ENCODE peak calls at places on chromosomes 13 and 19, in ten cellular contexts. One of them, this sample, is unnamed. For H3K9me3, the result is how much of the 10 kb centered on the place peaks cover.

GRCh38 chr19:42179501-42179817 is 38.0 kb downstream of the DEDD2 start:
- DNase-seq in BE2C: no peak
- DNase-seq in mesenchymal stem cell: no peak
- DNase-seq in heart right ventricle: no peak
- DNase-seq in HAP-1: no peak
- DNase-seq in IMR-90: no peak
- DNase-seq in vagina: no peak
- DNase-seq in RWPE2: no peak
- DNase-seq in CD4-positive, alpha-beta T cell: no peak
- DNase-seq in MM.1S: no peak
- DNase-seq in this sample: no peak

GRCh38 chr19:19006213-19006612 is 27.1 kb downstream of the SUGP2 start:
- DNase-seq in IMR-90: peak
- DNase-seq in vagina: no peak
- DNase-seq in RWPE2: no peak
- DNase-seq in HAP-1: no peak
- DNase-seq in mesenchymal stem cell: no peak
- DNase-seq in heart right ventricle: no peak
- DNase-seq in MM.1S: no peak
- DNase-seq in CD4-positive, alpha-beta T cell: no peak
- DNase-seq in BE2C: no peak
- DNase-seq in this sample: peak

GRCh38 chr13:87986639-87987250 is 315.6 kb downstream of the SLITRK5 start:
- DNase-seq in HAP-1: no peak
- DNase-seq in mesenchymal stem cell: no peak
- DNase-seq in BE2C: no peak
- DNase-seq in RWPE2: no peak
- DNase-seq in IMR-90: no peak
- DNase-seq in MM.1S: no peak
- DNase-seq in heart right ventricle: no peak
- DNase-seq in vagina: no peak
- DNase-seq in CD4-positive, alpha-beta T cell: no peak
- DNase-seq in this sample: no peak

GRCh38 chr19:58476498-58477015 is 405 bp downstream of the ZNF446 start:
- DNase-seq in IMR-90: no peak
- DNase-seq in mesenchymal stem cell: peak
- DNase-seq in vagina: peak
- DNase-seq in heart right ventricle: peak
- DNase-seq in MM.1S: no peak
- DNase-seq in HAP-1: no peak
- DNase-seq in BE2C: peak
- DNase-seq in CD4-positive, alpha-beta T cell: no peak
- DNase-seq in RWPE2: no peak
- DNase-seq in this sample: no peak

GRCh38 chr19:20182232-20182785 is 15.3 kb downstream of the ZNF486 start:
- DNase-seq in mesenchymal stem cell: no peak
- DNase-seq in MM.1S: no peak
- DNase-seq in IMR-90: no peak
- DNase-seq in heart right ventricle: no peak
- DNase-seq in HAP-1: no peak
- DNase-seq in vagina: no peak
- DNase-seq in BE2C: no peak
- DNase-seq in CD4-positive, alpha-beta T cell: no peak
- DNase-seq in RWPE2: no peak
- DNase-seq in this sample: no peak

GRCh38 chr13:44848956-44849748 is 140.1 kb downstream of the NUFIP1 start:
- DNase-seq in RWPE2: no peak
- DNase-seq in mesenchymal stem cell: no peak
- DNase-seq in IMR-90: no peak
- DNase-seq in HAP-1: no peak
- DNase-seq in heart right ventricle: no peak
- DNase-seq in vagina: no peak
- DNase-seq in BE2C: no peak
- DNase-seq in CD4-positive, alpha-beta T cell: no peak
- DNase-seq in MM.1S: no peak
- DNase-seq in this sample: peak

GRCh38 chr13:100513987-100514670 is 74.5 kb downstream of the GGACT start:
- DNase-seq in BE2C: no peak
- DNase-seq in HAP-1: no peak
- DNase-seq in RWPE2: no peak
- DNase-seq in MM.1S: no peak
- DNase-seq in vagina: no peak
- DNase-seq in mesenchymal stem cell: peak
- DNase-seq in IMR-90: no peak
- DNase-seq in CD4-positive, alpha-beta T cell: no peak
- DNase-seq in heart right ventricle: no peak
- DNase-seq in this sample: peak

GRCh38 chr13:54415753-54416366 is 1387.2 kb downstream of the OLFM4 start:
- DNase-seq in mesenchymal stem cell: no peak
- DNase-seq in MM.1S: no peak
- DNase-seq in RWPE2: no peak
- DNase-seq in HAP-1: no peak
- DNase-seq in vagina: no peak
- DNase-seq in IMR-90: no peak
- DNase-seq in CD4-positive, alpha-beta T cell: no peak
- DNase-seq in BE2C: no peak
- DNase-seq in heart right ventricle: no peak
- DNase-seq in this sample: no peak

GRCh38 chr13:50457430-50458393 is 385.8 kb downstream of the DLEU7 start:
- DNase-seq in BE2C: no peak
- DNase-seq in heart right ventricle: no peak
- DNase-seq in vagina: no peak
- DNase-seq in IMR-90: no peak
- DNase-seq in mesenchymal stem cell: no peak
- DNase-seq in RWPE2: no peak
- DNase-seq in CD4-positive, alpha-beta T cell: no peak
- DNase-seq in HAP-1: no peak
- DNase-seq in MM.1S: no peak
- DNase-seq in this sample: no peak

GRCh38 chr13:100442095-100442832 is 146.3 kb downstream of the GGACT start:
- DNase-seq in CD4-positive, alpha-beta T cell: no peak
- DNase-seq in vagina: no peak
- DNase-seq in BE2C: no peak
- DNase-seq in mesenchymal stem cell: no peak
- DNase-seq in RWPE2: no peak
- DNase-seq in MM.1S: no peak
- DNase-seq in heart right ventricle: no peak
- DNase-seq in HAP-1: no peak
- DNase-seq in IMR-90: no peak
- DNase-seq in this sample: no peak

GRCh38 chr13:29884671-29885424 is 34.4 kb upstream of the UBL3 start:
- DNase-seq in mesenchymal stem cell: no peak
- DNase-seq in CD4-positive, alpha-beta T cell: no peak
- DNase-seq in RWPE2: no peak
- DNase-seq in BE2C: no peak
- DNase-seq in IMR-90: peak
- DNase-seq in vagina: no peak
- DNase-seq in MM.1S: no peak
- DNase-seq in HAP-1: no peak
- DNase-seq in heart right ventricle: no peak
- DNase-seq in this sample: no peak

GRCh38 chr13:26656919-26657318 is 99.4 kb downstream of the WASF3 start:
- DNase-seq in RWPE2: no peak
- DNase-seq in BE2C: no peak
- DNase-seq in MM.1S: no peak
- DNase-seq in mesenchymal stem cell: peak
- DNase-seq in CD4-positive, alpha-beta T cell: no peak
- DNase-seq in vagina: no peak
- DNase-seq in IMR-90: peak
- DNase-seq in HAP-1: no peak
- DNase-seq in heart right ventricle: no peak
- DNase-seq in this sample: peak

GRCh38 chr19:46812898-46813569 is 24.6 kb upstream of the SLC1A5 start:
- DNase-seq in CD4-positive, alpha-beta T cell: no peak
- DNase-seq in HAP-1: no peak
- DNase-seq in RWPE2: no peak
- DNase-seq in IMR-90: no peak
- DNase-seq in BE2C: peak
- DNase-seq in vagina: no peak
- DNase-seq in MM.1S: no peak
- DNase-seq in heart right ventricle: no peak
- DNase-seq in mesenchymal stem cell: no peak
- DNase-seq in this sample: no peak

GRCh38 chr13:38166121-38166520 is 183.5 kb upstream of the UFM1 start:
- DNase-seq in RWPE2: no peak
- DNase-seq in BE2C: no peak
- DNase-seq in CD4-positive, alpha-beta T cell: no peak
- DNase-seq in mesenchymal stem cell: peak
- DNase-seq in vagina: no peak
- DNase-seq in heart right ventricle: no peak
- DNase-seq in MM.1S: no peak
- DNase-seq in IMR-90: no peak
- DNase-seq in HAP-1: no peak
- DNase-seq in this sample: peak

GRCh38 chr19:55116232-55117062 is 990 bp downstream of the PPP1R12C start:
- DNase-seq in BE2C: peak
- DNase-seq in RWPE2: no peak
- DNase-seq in mesenchymal stem cell: peak
- DNase-seq in MM.1S: peak
- DNase-seq in HAP-1: peak
- DNase-seq in heart right ventricle: peak
- DNase-seq in IMR-90: peak
- DNase-seq in vagina: no peak
- DNase-seq in CD4-positive, alpha-beta T cell: peak
- DNase-seq in this sample: peak

GRCh38 chr13:62684359-62684758 is 1268.7 kb upstream of the PCDH20 start:
- DNase-seq in heart right ventricle: no peak
- DNase-seq in BE2C: no peak
- DNase-seq in CD4-positive, alpha-beta T cell: no peak
- DNase-seq in HAP-1: no peak
- DNase-seq in RWPE2: no peak
- DNase-seq in mesenchymal stem cell: no peak
- DNase-seq in vagina: no peak
- DNase-seq in IMR-90: no peak
- DNase-seq in MM.1S: no peak
- DNase-seq in this sample: no peak

GRCh38 chr19:4609878-4610511 is 29.3 kb upstream of the TNFAIP8L1 start:
- DNase-seq in BE2C: peak
- DNase-seq in HAP-1: peak
- DNase-seq in heart right ventricle: peak
- DNase-seq in MM.1S: no peak
- DNase-seq in RWPE2: no peak
- DNase-seq in CD4-positive, alpha-beta T cell: no peak
- DNase-seq in vagina: no peak
- DNase-seq in mesenchymal stem cell: no peak
- DNase-seq in IMR-90: no peak
- DNase-seq in this sample: no peak

GRCh38 chr13:31476266-31476665 is 263.1 kb upstream of the RXFP2 start:
- DNase-seq in BE2C: no peak
- DNase-seq in IMR-90: peak
- DNase-seq in HAP-1: no peak
- DNase-seq in CD4-positive, alpha-beta T cell: no peak
- DNase-seq in mesenchymal stem cell: no peak
- DNase-seq in RWPE2: no peak
- DNase-seq in vagina: no peak
- DNase-seq in heart right ventricle: no peak
- DNase-seq in MM.1S: no peak
- DNase-seq in this sample: peak

GRCh38 chr19:12194827-12195500 is 32.1 kb downstream of the ZNF136 start:
- DNase-seq in vagina: no peak
- DNase-seq in HAP-1: no peak
- DNase-seq in CD4-positive, alpha-beta T cell: peak
- DNase-seq in IMR-90: peak
- DNase-seq in MM.1S: no peak
- DNase-seq in heart right ventricle: peak
- DNase-seq in mesenchymal stem cell: no peak
- DNase-seq in RWPE2: peak
- DNase-seq in BE2C: peak
- DNase-seq in this sample: peak
- H3K9me3 ChIP-seq in vagina: under half
- H3K9me3 ChIP-seq in HAP-1: under half
- H3K9me3 ChIP-seq in CD4-positive, alpha-beta T cell: half or more
- H3K9me3 ChIP-seq in IMR-90: half or more
- H3K9me3 ChIP-seq in MM.1S: under half
- H3K9me3 ChIP-seq in heart right ventricle: under half
- H3K9me3 ChIP-seq in mesenchymal stem cell: half or more
- H3K9me3 ChIP-seq in RWPE2: under half
- H3K9me3 ChIP-seq in BE2C: under half
- H3K9me3 ChIP-seq in this sample: under half

DNA sequence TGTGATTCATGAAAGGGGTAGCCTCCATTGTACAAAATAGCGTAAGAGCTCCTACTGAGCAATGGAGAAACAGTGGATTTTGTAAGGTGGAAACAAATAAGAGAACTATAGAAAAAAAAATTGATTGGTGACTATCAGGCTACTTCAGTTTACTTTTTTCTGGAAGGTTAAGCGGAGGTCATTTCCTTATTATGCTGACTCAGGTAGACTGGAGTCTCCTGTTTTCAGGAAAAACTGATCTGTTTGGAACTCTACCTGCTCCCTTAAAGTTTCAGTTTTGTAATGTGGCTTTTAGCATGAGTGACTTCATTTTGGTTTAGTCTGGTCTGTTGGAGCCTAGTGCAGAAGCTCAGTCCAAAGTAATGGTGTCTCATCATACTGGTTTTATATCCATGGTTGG is 3.4 kb downstream of the ZNF607 start:
- DNase-seq in MM.1S: no peak
- DNase-seq in mesenchymal stem cell: no peak
- DNase-seq in heart right ventricle: no peak
- DNase-seq in CD4-positive, alpha-beta T cell: no peak
- DNase-seq in HAP-1: no peak
- DNase-seq in RWPE2: no peak
- DNase-seq in IMR-90: no peak
- DNase-seq in vagina: no peak
- DNase-seq in BE2C: no peak
- DNase-seq in this sample: no peak
- H3K9me3 ChIP-seq in MM.1S: under half
- H3K9me3 ChIP-seq in mesenchymal stem cell: under half
- H3K9me3 ChIP-seq in heart right ventricle: under half
- H3K9me3 ChIP-seq in CD4-positive, alpha-beta T cell: under half
- H3K9me3 ChIP-seq in HAP-1: under half
- H3K9me3 ChIP-seq in RWPE2: under half
- H3K9me3 ChIP-seq in IMR-90: under half
- H3K9me3 ChIP-seq in vagina: under half
- H3K9me3 ChIP-seq in BE2C: under half
- H3K9me3 ChIP-seq in this sample: under half

GRCh38 chr19:36236304-36236945 is 21.5 kb downstream of the ZNF146 start:
- DNase-seq in vagina: no peak
- DNase-seq in CD4-positive, alpha-beta T cell: no peak
- DNase-seq in RWPE2: no peak
- DNase-seq in heart right ventricle: no peak
- DNase-seq in BE2C: no peak
- DNase-seq in MM.1S: no peak
- DNase-seq in HAP-1: no peak
- DNase-seq in IMR-90: no peak
- DNase-seq in mesenchymal stem cell: no peak
- DNase-seq in this sample: no peak

GRCh38 chr19:36236946-36237310 is 22.0 kb downstream of the ZNF146 start:
- DNase-seq in CD4-positive, alpha-beta T cell: no peak
- DNase-seq in MM.1S: no peak
- DNase-seq in mesenchymal stem cell: no peak
- DNase-seq in vagina: no peak
- DNase-seq in RWPE2: no peak
- DNase-seq in BE2C: no peak
- DNase-seq in HAP-1: no peak
- DNase-seq in IMR-90: no peak
- DNase-seq in heart right ventricle: no peak
- DNase-seq in this sample: no peak
- H3K9me3 ChIP-seq in CD4-positive, alpha-beta T cell: half or more
- H3K9me3 ChIP-seq in MM.1S: under half
- H3K9me3 ChIP-seq in mesenchymal stem cell: half or more
- H3K9me3 ChIP-seq in vagina: under half
- H3K9me3 ChIP-seq in RWPE2: under half
- H3K9me3 ChIP-seq in BE2C: under half
- H3K9me3 ChIP-seq in HAP-1: under half
- H3K9me3 ChIP-seq in IMR-90: under half
- H3K9me3 ChIP-seq in heart right ventricle: under half
- H3K9me3 ChIP-seq in this sample: under half

GRCh38 chr19:38719761-38720558 is 24.3 kb downstream of the CAPN12 start:
- DNase-seq in MM.1S: no peak
- DNase-seq in heart right ventricle: no peak
- DNase-seq in mesenchymal stem cell: no peak
- DNase-seq in CD4-positive, alpha-beta T cell: no peak
- DNase-seq in RWPE2: no peak
- DNase-seq in HAP-1: no peak
- DNase-seq in vagina: no peak
- DNase-seq in IMR-90: no peak
- DNase-seq in BE2C: no peak
- DNase-seq in this sample: peak
- H3K9me3 ChIP-seq in MM.1S: under half
- H3K9me3 ChIP-seq in heart right ventricle: under half
- H3K9me3 ChIP-seq in mesenchymal stem cell: under half
- H3K9me3 ChIP-seq in CD4-positive, alpha-beta T cell: under half
- H3K9me3 ChIP-seq in RWPE2: under half
- H3K9me3 ChIP-seq in HAP-1: under half
- H3K9me3 ChIP-seq in vagina: under half
- H3K9me3 ChIP-seq in IMR-90: under half
- H3K9me3 ChIP-seq in BE2C: under half
- H3K9me3 ChIP-seq in this sample: under half